ENCODE peak calls at places on chromosomes 16 and 17, in seven cellular contexts. W is PC-9, L is body of pancreas, A is ascending aorta, S is spleen, M is PC-3, F is testis. H is an unnamed sample. For H3K4me1 and H3K27me3, the result is how much of the 10 kb centered on the place peaks cover.

GRCh38 chr17:66652840-66653507 is 181.9 kb upstream of the CACNG5 start:
- DNase-seq in M (peak), F (no peak), A (no peak), L (no peak), W (no peak), S (no peak), H (peak)

GRCh38 chr17:3729881-3730280 is 6.2 kb downstream of the HASPIN start:
- DNase-seq in W (no peak), L (no peak), M (no peak), A (no peak), S (no peak), F (no peak), H (no peak)

GRCh38 chr17:28071891-28072606 is 29.6 kb downstream of the NLK start:
- DNase-seq in A (no peak), L (no peak), M (no peak), S (no peak), W (no peak), F (no peak), H (no peak)

GRCh38 chr16:88826070-88826840 is 14.5 kb upstream of the APRT start:
- DNase-seq in S (no peak), W (no peak), M (no peak), F (no peak), A (no peak), L (no peak), H (no peak)

GRCh38 chr17:65088621-65089385 is 32.3 kb upstream of the GNA13 start:
- DNase-seq in W (no peak), A (no peak), F (no peak), M (peak), L (no peak), S (no peak), H (peak)

GRCh38 chr16:77599793-77600415 is 122.4 kb upstream of the NUDT7 start:
- DNase-seq in F (peak), A (no peak), L (peak), S (no peak), M (peak), W (no peak), H (peak)

GRCh38 chr17:40458001-40458791 is 14.9 kb downstream of the IGFBP4 start:
- DNase-seq in S (no peak), F (no peak), W (no peak), L (no peak), M (peak), A (no peak), H (no peak)

GRCh38 chr17:50834786-50835562 is 412 bp upstream of the WFIKKN2 start:
- DNase-seq in W (peak), F (peak), S (no peak), A (no peak), M (no peak), L (no peak), H (no peak)

GRCh38 chr16:69367980-69368379 is 16.4 kb upstream of the TMED6 start:
- DNase-seq in S (no peak), W (no peak), L (no peak), M (no peak), A (no peak), F (no peak), H (no peak)

GRCh38 chr16:65725156-65725845 is 603.4 kb upstream of the CDH11 start:
- DNase-seq in S (no peak), L (no peak), W (no peak), F (no peak), M (peak), A (no peak), H (no peak)

GRCh38 chr16:1464894-1465566 is 9.8 kb downstream of the CLCN7 start:
- DNase-seq in S (no peak), A (no peak), M (no peak), W (no peak), F (no peak), L (no peak), H (no peak)

GRCh38 chr17:56309897-56310296 is 156.6 kb downstream of the ANKFN1 start:
- DNase-seq in W (no peak), S (no peak), F (no peak), M (no peak), A (no peak), L (no peak), H (no peak)

GRCh38 chr17:56642424-56642823 is 48.9 kb downstream of the NOG start:
- DNase-seq in A (no peak), F (no peak), M (no peak), S (no peak), L (no peak), W (no peak), H (no peak)

GRCh38 chr16:17977260-17977659 is 359.3 kb downstream of the NPIPA8 start:
- DNase-seq in W (no peak), L (no peak), F (no peak), A (no peak), S (no peak), M (no peak), H (no peak)

GRCh38 chr17:37570527-37571093 is 38.6 kb downstream of the SYNRG start:
- DNase-seq in L (peak), F (peak), A (no peak), W (peak), M (peak), S (no peak), H (peak)

GRCh38 chr17:16995930-16996329 is 24.0 kb upstream of the TNFRSF13B start:
- DNase-seq in F (no peak), M (no peak), S (no peak), L (no peak), W (no peak), A (no peak), H (no peak)

GRCh38 chr17:5785343-5785742 is 201.0 kb upstream of the NLRP1 start:
- DNase-seq in A (no peak), F (no peak), W (no peak), L (no peak), S (no peak), M (peak), H (no peak)

GRCh38 chr17:6831662-6832263 is at the start of gene TEKT1:
- DNase-seq in W (peak), M (peak), A (peak), S (peak), L (peak), F (peak), H (peak)

GRCh38 chr16:83930730-83931500 is 22.1 kb upstream of the OSGIN1 start:
- DNase-seq in L (no peak), F (no peak), W (no peak), A (no peak), S (no peak), M (no peak), H (no peak)

GRCh38 chr17:38660097-38661026 is 14.4 kb downstream of the EPOP start:
- DNase-seq in A (no peak), L (no peak), F (no peak), S (no peak), W (no peak), M (peak), H (no peak)

GRCh38 chr17:40901981-40902862 is 17.2 kb upstream of the KRT20 start:
- DNase-seq in L (no peak), S (no peak), W (peak), M (peak), F (no peak), A (no peak), H (peak)

GRCh38 chr17:76246080-76247066 is 6.1 kb upstream of the RNF157 start:
- DNase-seq in W (peak), F (no peak), A (no peak), L (no peak), S (no peak), M (no peak), H (no peak)

GRCh38 chr17:68378202-68379149 is 78.8 kb downstream of the WIPI1 start:
- DNase-seq in F (peak), W (peak), S (peak), L (peak), M (peak), A (peak), H (no peak)

GRCh38 chr17:75549246-75550138 is 24.0 kb downstream of the LLGL2 start:
- DNase-seq in S (no peak), W (peak), L (peak), F (no peak), A (no peak), M (peak), H (no peak)

GRCh38 chr17:13601776-13602551 is at the start of gene HS3ST3A1:
- DNase-seq in M (peak), A (no peak), S (peak), W (no peak), F (peak), L (peak), H (no peak)

GRCh38 chr17:74214642-74215331 is 1.4 kb downstream of the TTYH2 start:
- DNase-seq in A (no peak), W (no peak), L (no peak), S (no peak), M (no peak), F (no peak), H (no peak)

GRCh38 chr17:21132428-21132827 is 5.7 kb downstream of the DHRS7B start:
- DNase-seq in M (no peak), F (no peak), W (no peak), A (no peak), L (no peak), S (peak), H (no peak)

GRCh38 chr17:10337976-10338375 is 34.8 kb downstream of the MYH13 start:
- DNase-seq in M (no peak), A (no peak), F (no peak), L (no peak), S (no peak), W (no peak), H (no peak)

GRCh38 chr17:64339516-64340475 is 50.9 kb downstream of the PECAM1 start:
- DNase-seq in W (no peak), S (no peak), L (no peak), A (no peak), F (no peak), M (peak), H (no peak)

GRCh38 chr16:19829844-19830703 is 54.6 kb downstream of the GPRC5B start:
- DNase-seq in M (no peak), W (no peak), F (no peak), A (no peak), S (no peak), L (peak), H (no peak)

GRCh38 chr17:76957600-76958464 is 89.6 kb downstream of the MGAT5B start:
- DNase-seq in S (peak), W (no peak), F (no peak), M (no peak), L (no peak), A (no peak), H (no peak)

DNA sequence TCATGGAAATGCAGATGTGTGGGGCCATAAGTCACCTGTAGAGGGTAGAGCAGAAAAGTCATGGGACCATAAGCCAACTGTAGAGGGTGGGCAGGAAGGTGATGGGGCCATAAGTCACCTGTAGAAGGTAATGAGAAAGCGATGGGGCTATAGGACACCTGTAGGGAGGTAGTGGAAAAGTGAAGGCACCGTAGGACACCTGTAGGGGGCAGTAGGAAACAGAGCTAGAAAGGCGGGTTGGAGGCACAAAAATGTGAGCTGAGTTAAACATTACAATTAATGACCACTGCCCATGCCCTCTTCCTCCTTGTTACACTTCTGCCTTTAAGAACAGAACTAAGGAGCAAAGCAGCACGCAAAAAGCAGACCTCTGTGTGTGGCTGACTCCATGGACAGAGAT is 150.1 kb downstream of the SHISA6 start:
- DNase-seq in F (no peak), M (no peak), L (peak), S (no peak), A (no peak), W (no peak), H (no peak)
- H3K4me1 ChIP-seq in F (under half), M (under half), L (under half), S (under half), A (under half), W (under half), H (under half)

DNA sequence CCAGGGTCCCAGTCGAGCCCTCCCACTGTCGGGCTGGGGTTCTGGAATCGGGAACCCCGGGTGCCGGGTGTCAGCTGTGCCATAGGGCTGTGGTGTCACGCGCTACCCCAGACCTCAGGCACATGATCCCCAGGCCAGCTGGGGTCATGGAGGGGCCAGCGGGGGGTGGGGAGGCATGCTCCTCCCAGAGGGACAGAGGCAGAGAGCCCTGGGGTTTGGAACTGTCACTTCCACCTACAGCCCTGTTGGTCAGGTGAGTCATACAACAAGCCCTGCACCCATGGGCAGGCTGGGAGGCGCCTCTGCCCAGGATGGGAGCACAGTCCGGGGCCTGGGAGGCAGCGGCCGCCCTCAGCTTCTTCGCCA is 63.0 kb downstream of the BAIAP2 start:
- DNase-seq in M (peak), W (peak), F (no peak), L (no peak), S (no peak), A (peak), H (no peak)
- H3K27ac ChIP-seq in M (peak), W (peak), F (no peak), L (no peak), S (no peak), A (no peak), H (peak)

DNA sequence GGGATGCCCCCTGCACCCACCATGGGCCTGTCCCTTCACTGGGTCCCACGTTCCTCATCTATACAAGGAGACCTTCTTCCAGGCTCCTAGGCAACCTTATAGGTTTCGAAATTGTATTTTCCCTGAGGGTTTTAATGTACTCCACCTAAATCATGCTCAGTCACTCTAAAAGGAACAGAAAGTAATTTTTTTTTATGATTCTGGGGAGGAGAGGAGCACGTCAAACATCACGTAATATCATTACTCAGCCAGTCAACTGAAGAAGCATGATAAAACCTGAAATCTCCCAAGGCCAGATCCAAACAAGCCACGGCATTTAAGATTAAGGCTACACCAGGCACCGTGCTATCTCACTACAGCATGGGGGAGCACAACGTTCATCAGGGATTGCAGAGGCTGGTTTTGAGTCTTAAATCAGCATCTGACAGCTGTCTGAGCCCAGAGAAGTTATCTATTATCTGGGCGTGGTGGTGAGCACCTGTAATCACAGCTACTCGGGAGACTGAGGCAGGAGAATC is 3.9 kb upstream of the TMEM114 start:
- DNase-seq in W (no peak), M (no peak), L (no peak), A (no peak), F (no peak), S (no peak), H (peak)
- H3K27me3 ChIP-seq in W (under half), M (under half), L (under half), A (under half), F (under half), S (under half), H (under half)

GRCh38 chr16:75261590-75262078 is 10.2 kb upstream of the BCAR1 start:
- DNase-seq in L (no peak), A (no peak), M (no peak), W (no peak), F (no peak), S (no peak), H (no peak)
- H3K4me1 ChIP-seq in L (half or more), A (under half), M (under half), W (under half), F (half or more), S (half or more), H (under half)